ENCODE peak calls at places on chromosomes 1 and 21, in five cellular contexts. Z, Y, M, I and G are unnamed samples.

GRCh38 chr1:59769412-59770095 is 45.2 kb upstream of the HOOK1 start:
- DNase-seq in Z (no peak), Y (no peak), M (no peak), I (no peak), G (no peak)

GRCh38 chr1:203858055-203858454 is 3.3 kb upstream of the SNRPE start:
- DNase-seq in Z (no peak), Y (no peak), M (no peak), I (no peak), G (peak; percentile 86)

GRCh38 chr21:34913786-34914185 is 135.3 kb downstream of the RUNX1 start:
- DNase-seq in Z (no peak), Y (no peak), M (no peak), I (no peak), G (no peak)

GRCh38 chr1:207088731-207089626 is at the start of gene C4BPB:
- DNase-seq in Z (no peak), Y (no peak), M (no peak), I (no peak), G (no peak)

GRCh38 chr1:25392881-25393280 is 27.7 kb downstream of the RHCE start:
- DNase-seq in Z (no peak), Y (no peak), M (no peak), I (no peak), G (no peak)

GRCh38 chr21:45513003-45513706 is 29.1 kb downstream of the SLC19A1 start:
- DNase-seq in Z (peak; percentile 85), Y (no peak), M (no peak), I (no peak), G (no peak)

GRCh38 chr1:186813420-186813819 is 15.3 kb upstream of the PLA2G4A start:
- DNase-seq in Z (no peak), Y (no peak), M (no peak), I (no peak), G (peak; percentile 15)

GRCh38 chr1:151720190-151720953 is 950 bp upstream of the RIIAD1 start:
- DNase-seq in Z (no peak), Y (no peak), M (no peak), I (peak; percentile 73), G (peak; percentile 73)

GRCh38 chr1:28244549-28245251 is 8.8 kb downstream of the ATP5IF1 start:
- DNase-seq in Z (no peak), Y (peak; percentile 20), M (no peak), I (peak; percentile 59), G (no peak)

GRCh38 chr1:21904475-21904724 is 32.7 kb downstream of the HSPG2 start:
- DNase-seq in Z (no peak), Y (no peak), M (no peak), I (no peak), G (no peak)

GRCh38 chr1:1033009-1033587 is 13.2 kb downstream of the AGRN start:
- DNase-seq in Z (peak; percentile 95), Y (no peak), M (no peak), I (peak; percentile 97), G (peak; percentile 74)

GRCh38 chr1:223143760-223144248 is 756 bp upstream of the TLR5 start:
- DNase-seq in Z (no peak), Y (no peak), M (no peak), I (peak; percentile 58), G (no peak)

GRCh38 chr1:199593475-199593874 is 434.0 kb upstream of the NR5A2 start:
- DNase-seq in Z (no peak), Y (no peak), M (no peak), I (no peak), G (no peak)

GRCh38 chr1:91805343-91805801 is 80.6 kb downstream of the TGFBR3 start:
- DNase-seq in Z (no peak), Y (no peak), M (no peak), I (no peak), G (no peak)

GRCh38 chr1:110487676-110488075 is 31.3 kb downstream of the KCNA10 start:
- DNase-seq in Z (no peak), Y (no peak), M (no peak), I (no peak), G (no peak)

GRCh38 chr1:210366767-210367166 is 38.1 kb downstream of the HHAT start:
- DNase-seq in Z (peak; percentile 28), Y (no peak), M (no peak), I (no peak), G (no peak)

GRCh38 chr1:224722838-224723237 is 106.7 kb downstream of the CNIH3 start:
- DNase-seq in Z (no peak), Y (no peak), M (no peak), I (no peak), G (no peak)

GRCh38 chr1:159918041-159918917 is 7.0 kb downstream of the TAGLN2 start:
- DNase-seq in Z (no peak), Y (no peak), M (no peak), I (no peak), G (no peak)

GRCh38 chr1:4690951-4691675 is 36.7 kb downstream of the AJAP1 start:
- DNase-seq in Z (no peak), Y (no peak), M (no peak), I (no peak), G (no peak)

GRCh38 chr1:190084552-190084951 is 393.1 kb downstream of the BRINP3 start:
- DNase-seq in Z (no peak), Y (no peak), M (no peak), I (no peak), G (no peak)

GRCh38 chr1:14606632-14607031 is 8.1 kb downstream of the KAZN start:
- DNase-seq in Z (no peak), Y (no peak), M (no peak), I (no peak), G (no peak)

GRCh38 chr1:227192163-227192562 is 126.1 kb downstream of the CDC42BPA start:
- DNase-seq in Z (no peak), Y (no peak), M (no peak), I (no peak), G (peak; percentile 91)